ENCODE peak calls at places on chromosomes 4 and X, in four cellular contexts. E is retinal pigment epithelial cell, U is lower leg skin, L is HFF-Myc. N is an unnamed sample.
A peak's percentile ranks its signal among the peaks of the same experiment; 100 is the strongest.

GRCh38 chrX:52263417-52263816 is 78.7 kb downstream of the MAGED4 start:
- DNase-seq in U (no peak), L (no peak), E (no peak), N (no peak)

GRCh38 chr4:117311215-117311614 is 225.8 kb upstream of the TRAM1L1 start:
- DNase-seq in U (no peak), E (no peak), L (no peak), N (no peak)

GRCh38 chr4:47570816-47571215 is 85.7 kb downstream of the ATP10D start:
- DNase-seq in E (no peak), L (no peak), U (no peak), N (no peak)

GRCh38 chrX:119008122-119008744 is 33.8 kb downstream of the LONRF3 start:
- DNase-seq in E (no peak), U (no peak), L (peak; percentile 12), N (no peak)

GRCh38 chrX:23662853-23663252 is 4.4 kb upstream of the PRDX4 start:
- DNase-seq in U (no peak), E (no peak), L (no peak), N (no peak)

GRCh38 chr4:17560065-17560673 is 16.8 kb upstream of the LAP3 start:
- DNase-seq in L (no peak), E (no peak), U (no peak), N (no peak)

GRCh38 chr4:130257271-130257670 is 1161.3 kb downstream of the C4orf33 start:
- DNase-seq in U (no peak), E (peak; percentile 34), L (no peak), N (no peak)

GRCh38 chr4:56906534-56906933 is 1.2 kb upstream of the REST start:
- DNase-seq in U (no peak), E (no peak), L (no peak), N (no peak)

GRCh38 chr4:6270691-6271121 is 1.1 kb downstream of the WFS1 start:
- DNase-seq in L (no peak), U (no peak), E (no peak), N (no peak)

GRCh38 chrX:41445171-41445570 is 2.0 kb upstream of the NYX start:
- DNase-seq in E (no peak), U (peak; percentile 72), L (no peak), N (no peak)

DNA sequence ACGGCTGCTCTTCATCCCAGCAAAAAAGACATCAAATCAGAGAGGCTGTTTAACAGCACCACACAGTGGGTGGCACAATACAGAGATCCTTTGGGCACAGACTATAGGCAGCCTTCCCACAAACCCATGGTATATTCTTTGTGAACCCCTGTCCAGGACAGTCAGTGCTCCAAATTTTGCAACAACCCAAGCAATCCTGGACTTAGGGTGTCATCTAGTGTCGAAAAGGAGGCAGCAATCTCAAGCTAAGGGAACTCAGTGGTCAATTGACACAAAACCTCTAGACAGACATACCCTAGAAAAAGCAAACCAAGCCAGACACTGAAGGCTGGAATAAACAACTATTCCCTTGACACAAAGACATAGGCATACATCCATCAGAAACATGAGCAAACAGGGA is 137.4 kb downstream of the BMP15 start:
- DNase-seq in L (no peak), E (no peak), U (no peak), N (no peak)
- TF ChIP-seq CTCF in L (no peak), E (no peak), U (no peak), N (no peak)

GRCh38 chr4:84470204-84470785 is 28.8 kb downstream of the NKX6-1 start:
- DNase-seq in E (no peak), U (no peak), L (no peak), N (no peak)
- TF ChIP-seq CTCF in E (no peak), U (no peak), L (peak; percentile 21), N (no peak)

GRCh38 chr4:2401610-2401983 is 16.8 kb downstream of the ZFYVE28 start:
- DNase-seq in E (no peak), L (no peak), U (no peak), N (no peak)

GRCh38 chr4:2402941-2403340 is 15.5 kb downstream of the ZFYVE28 start:
- DNase-seq in L (no peak), U (no peak), E (no peak), N (no peak)

GRCh38 chr4:2402453-2402852 is 16.0 kb downstream of the ZFYVE28 start:
- DNase-seq in L (no peak), E (no peak), U (no peak), N (no peak)

GRCh38 chr4:2400841-2401609 is 17.4 kb downstream of the ZFYVE28 start:
- DNase-seq in L (no peak), U (no peak), E (no peak), N (no peak)

DNA sequence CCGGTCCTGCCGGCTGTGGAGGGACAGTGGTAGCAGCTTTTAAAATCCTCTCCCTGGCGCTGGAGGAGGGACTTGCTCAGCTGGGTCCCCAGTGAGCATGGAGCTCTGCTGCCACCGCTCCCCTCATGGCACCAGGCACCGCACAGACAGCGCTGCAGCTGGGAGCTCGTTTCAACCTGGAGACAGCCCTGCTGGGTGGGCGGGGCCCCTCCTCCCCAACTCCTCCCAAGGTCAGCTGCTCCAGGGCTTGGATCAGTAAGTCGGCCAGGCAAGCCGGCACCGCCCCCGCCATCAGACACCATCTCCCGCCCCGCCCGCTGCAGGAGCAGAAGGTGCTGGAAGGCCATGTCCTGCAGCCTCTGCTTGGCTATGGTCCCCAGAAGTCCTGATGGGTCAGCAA is 16.4 kb downstream of the ZFYVE28 start:
- DNase-seq in E (no peak), L (no peak), U (peak; percentile 90), N (no peak)
- TF ChIP-seq CTCF in E (no peak), L (no peak), U (no peak), N (no peak)

DNA sequence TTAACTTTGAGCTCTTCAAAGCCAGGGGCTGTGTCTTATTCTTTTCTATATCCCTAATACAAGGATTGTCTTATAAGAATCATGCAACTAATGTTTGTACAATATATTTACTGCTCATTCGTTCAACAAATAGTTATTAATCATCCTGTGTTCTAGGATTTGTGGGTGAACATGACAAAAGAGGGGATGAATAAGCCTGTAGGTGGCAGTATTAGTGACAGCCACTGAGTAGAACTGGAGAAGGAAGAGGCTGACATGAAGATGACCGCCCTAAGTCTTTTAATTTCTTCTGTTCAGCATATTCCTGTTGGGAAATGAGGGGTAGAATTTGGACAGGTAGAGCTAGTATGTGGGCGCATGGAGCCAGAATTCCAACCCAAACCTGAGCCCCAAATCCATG is 11.9 kb upstream of the LINC00632 start:
- DNase-seq in E (no peak), L (no peak), U (no peak), N (no peak)
- TF ChIP-seq CTCF in E (peak; percentile 45), L (no peak), U (no peak), N (no peak)

GRCh38 chr4:120919358-120919757 is 3.2 kb downstream of the PRDM5 start:
- DNase-seq in L (no peak), E (no peak), U (no peak), N (no peak)
- TF ChIP-seq CTCF in L (no peak), E (peak; percentile 31), U (no peak), N (no peak)

DNA sequence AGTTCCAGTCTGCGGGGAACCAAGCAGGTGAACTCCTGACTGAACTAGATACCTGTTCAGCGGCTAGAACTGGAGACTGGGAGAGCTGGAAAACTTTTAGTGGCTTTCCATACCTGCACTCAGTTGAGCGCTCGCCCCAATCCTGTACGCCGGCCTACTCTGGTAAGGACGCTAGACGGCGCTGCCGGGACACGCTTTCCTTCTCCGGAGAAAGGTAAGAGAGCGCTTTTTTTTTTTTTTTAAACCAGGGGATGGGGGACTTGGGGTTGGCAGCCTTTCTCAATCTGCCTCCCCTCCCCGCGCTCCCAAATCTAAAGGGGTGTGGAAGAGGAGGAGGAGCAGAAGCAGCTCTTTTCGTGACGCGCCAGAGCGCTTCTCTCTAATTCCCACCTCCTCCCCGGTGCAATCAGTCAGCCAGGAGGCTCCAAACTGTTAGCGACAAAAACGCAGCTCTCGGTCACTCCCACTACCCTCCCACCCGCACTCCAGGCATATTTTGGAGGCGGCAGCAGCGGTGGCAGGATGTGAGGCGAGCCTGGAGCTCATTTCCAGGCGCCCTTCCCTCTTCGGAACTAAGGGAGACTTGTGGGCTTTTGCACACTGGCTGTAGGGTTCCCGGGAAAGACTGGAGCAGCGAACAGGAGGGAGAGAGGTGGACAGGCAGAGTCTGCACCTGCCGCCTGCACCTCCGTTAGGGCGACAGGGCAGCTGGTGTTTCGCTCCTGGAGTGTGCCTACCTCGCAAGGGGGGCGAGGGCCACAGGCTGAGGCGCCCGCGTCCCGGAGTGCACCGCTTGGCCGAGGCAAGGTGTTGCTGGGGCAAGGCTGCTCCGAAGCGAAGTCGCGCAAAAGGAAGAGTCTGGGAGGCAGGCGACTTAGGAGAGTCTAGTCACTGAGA is at the start of gene IL1RAPL2:
- DNase-seq in L (no peak), E (no peak), U (no peak), N (no peak)
- TF ChIP-seq CTCF in L (peak; percentile 59), E (peak; percentile 79), U (no peak), N (no peak)

N was measured in natural killer cell.